ENCODE peak calls at places on chromosome 1, in six cellular contexts. T is neuronal stem cell, J is IMR-90, R is mesendoderm, V is H9, C is trophoblast cell. X is an unnamed sample.

GRCh38 chr1:229029644-229030235 is 241.2 kb upstream of the RAB4A start:
- DNase-seq in T (no peak), J (no peak), R (peak), V (no peak), C (no peak), X (no peak)

GRCh38 chr1:56496861-56497772 is 82.2 kb downstream of the PLPP3 start:
- DNase-seq in T (no peak), J (no peak), R (no peak), V (no peak), C (no peak), X (no peak)

GRCh38 chr1:8969937-8970336 is 24.3 kb downstream of the CA6 start:
- DNase-seq in T (no peak), J (no peak), R (no peak), V (no peak), C (no peak), X (no peak)

GRCh38 chr1:204241914-204242313 is 28.1 kb upstream of the GOLT1A start:
- DNase-seq in T (no peak), J (no peak), R (no peak), V (no peak), C (no peak), X (no peak)

GRCh38 chr1:160367934-160368923 is 1.4 kb downstream of the NHLH1 start:
- DNase-seq in T (no peak), J (no peak), R (no peak), V (no peak), C (no peak), X (no peak)

GRCh38 chr1:66292341-66292740 is 241.6 kb upstream of the SGIP1 start:
- DNase-seq in T (no peak), J (no peak), R (no peak), V (no peak), C (no peak), X (no peak)

GRCh38 chr1:203536981-203537455 is 43.1 kb downstream of the OPTC start:
- DNase-seq in T (no peak), J (peak), R (no peak), V (no peak), C (peak), X (no peak)

GRCh38 chr1:26317612-26318337 is at the start of gene CD52:
- DNase-seq in T (no peak), J (no peak), R (peak), V (peak), C (no peak), X (no peak)

GRCh38 chr1:15430787-15431570 is 7.3 kb upstream of the CTRC start:
- DNase-seq in T (peak), J (peak), R (peak), V (peak), C (peak), X (peak)

GRCh38 chr1:173478099-173478555 is 992 bp downstream of the PRDX6 start:
- DNase-seq in T (no peak), J (peak), R (peak), V (no peak), C (peak), X (no peak)

GRCh38 chr1:201883786-201884185 is 4.9 kb upstream of the SHISA4 start:
- DNase-seq in T (no peak), J (peak), R (no peak), V (no peak), C (peak), X (no peak)

DNA sequence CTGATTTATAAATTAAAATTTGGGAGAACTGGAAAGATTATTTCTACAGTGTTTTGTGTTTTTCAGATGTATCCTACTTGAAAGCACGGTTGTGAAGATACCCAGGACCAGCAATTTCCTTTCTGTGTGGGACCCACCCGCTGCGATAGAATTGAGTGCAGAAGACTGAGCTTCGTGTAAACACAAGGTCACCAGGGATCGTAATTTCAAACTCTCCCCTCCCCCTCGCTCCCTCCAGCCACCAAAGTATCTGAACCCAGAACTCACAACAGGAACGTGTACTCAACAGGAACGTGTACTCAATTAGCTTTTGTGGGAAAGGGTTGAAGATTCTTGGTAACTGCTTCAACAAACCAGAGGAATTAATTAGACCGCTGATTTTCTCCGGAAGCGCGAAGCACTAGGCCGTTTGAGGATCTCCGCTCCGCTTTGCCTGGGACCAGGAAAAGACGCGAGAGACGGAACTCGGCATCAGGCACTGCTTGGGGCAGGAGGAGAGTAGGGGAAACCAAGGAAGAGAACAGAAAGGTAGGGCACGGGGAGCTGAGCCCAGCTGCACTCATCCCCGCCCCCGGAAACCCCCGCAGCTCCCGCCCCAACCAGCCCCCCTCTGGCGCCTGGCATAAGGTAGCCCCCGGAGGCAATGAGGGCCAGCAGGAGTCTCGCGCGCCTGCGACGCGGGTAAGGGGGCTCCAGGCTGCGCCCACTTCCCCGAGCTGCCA is 498 bp downstream of the DRAM2 start:
- DNase-seq in T (peak), J (peak), R (peak), V (peak), C (peak), X (peak)
- H3K18ac ChIP-seq in T (peak), J (peak), R (peak), V (peak), C (peak), X (peak)

GRCh38 chr1:206895320-206895719 is 1.9 kb upstream of the IL24 start:
- DNase-seq in T (no peak), J (no peak), R (peak), V (no peak), C (peak), X (no peak)
- H3K18ac ChIP-seq in T (no peak), J (peak), R (no peak), V (no peak), C (no peak), X (no peak)

DNA sequence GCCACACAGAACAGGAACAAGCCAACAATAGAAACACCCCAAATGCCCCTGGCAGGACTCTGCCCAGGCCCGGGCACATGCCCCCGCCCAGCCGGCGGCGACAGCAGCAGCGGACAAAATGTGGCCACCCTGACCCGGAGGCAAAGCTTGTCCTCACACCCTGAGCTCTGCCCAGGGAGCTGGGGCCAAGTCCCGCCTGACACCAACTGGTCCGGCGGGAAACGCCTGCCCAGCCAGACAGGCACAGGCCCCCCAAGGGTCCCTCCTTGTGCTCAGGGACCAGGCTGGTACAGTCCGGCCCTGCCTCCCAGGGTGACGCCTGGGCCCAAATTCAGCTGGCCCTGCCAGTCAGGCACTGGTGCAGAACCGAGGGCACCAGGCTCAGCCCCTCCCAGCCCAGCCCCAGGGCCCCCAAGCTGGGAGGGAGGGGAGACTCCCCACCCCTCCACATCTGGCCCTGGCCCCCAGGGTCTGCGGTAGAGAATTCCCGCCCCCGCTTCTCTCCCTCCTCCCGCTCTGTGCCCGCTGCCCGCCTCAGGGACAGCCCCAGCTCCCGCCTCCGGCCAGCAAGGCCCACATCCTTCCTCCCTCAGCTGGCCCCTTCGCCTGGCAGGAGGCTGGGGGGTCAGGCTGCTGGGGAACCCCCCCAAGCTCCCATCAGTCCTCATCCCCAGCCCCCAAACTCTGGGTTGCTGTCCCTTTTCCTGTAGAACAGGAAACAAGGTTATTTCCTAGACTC is 2.0 kb downstream of the AHDC1 start:
- DNase-seq in T (no peak), J (no peak), R (no peak), V (no peak), C (no peak), X (no peak)
- H3K18ac ChIP-seq in T (peak), J (no peak), R (no peak), V (no peak), C (peak), X (no peak)

GRCh38 chr1:10380594-10381275 is 18.1 kb upstream of the PGD start:
- DNase-seq in T (no peak), J (peak), R (no peak), V (no peak), C (no peak), X (no peak)

GRCh38 chr1:10374442-10374860 is 24.4 kb upstream of the PGD start:
- DNase-seq in T (no peak), J (peak), R (no peak), V (no peak), C (no peak), X (no peak)

GRCh38 chr1:10379676-10380075 is 19.2 kb upstream of the PGD start:
- DNase-seq in T (no peak), J (no peak), R (no peak), V (no peak), C (no peak), X (no peak)

GRCh38 chr1:10379101-10379620 is 19.7 kb upstream of the PGD start:
- DNase-seq in T (no peak), J (no peak), R (no peak), V (no peak), C (no peak), X (no peak)

GRCh38 chr1:10378071-10378841 is 20.6 kb upstream of the PGD start:
- DNase-seq in T (no peak), J (peak), R (peak), V (no peak), C (peak), X (no peak)
- H3K18ac ChIP-seq in T (no peak), J (peak), R (no peak), V (no peak), C (no peak), X (no peak)